ENCODE peak calls at places on chromosomes 1 and 21, in seven cellular contexts. T is stimulated activated naive B cell treated with anti-CD40 and anti-IgM and Interleukin-4, amounts not matched to agents 10 μg/mL and 1 μg/mL and 100 μg/mL, for 72 hours; O is activated CD4-positive, alpha-beta T cell treated with anti-CD3 and anti-CD28 coated beads, Interleukin-2, amount 50 U/mL, for 48 hours; W is stimulated activated CD8-positive, alpha-beta memory T cell treated with anti-CD3 and anti-CD28 coated beads, Interleukin-2, amount 100 ng/mL, for 48 hours; V is G401; N is stimulated activated CD4-positive, alpha-beta T cell treated with anti-CD3 and anti-CD28 coated beads, Interleukin-4, amount 100 ng/mL, for 1 hour; K is GM12891. E is an unnamed sample.

GRCh38 chr21:37862536-37862935 is 53.7 kb downstream of the KCNJ6 start:
- DNase-seq in K (peak; percentile 36), N (no peak), W (no peak), T (no peak), O (no peak), V (peak; percentile 82), E (no peak)

GRCh38 chr21:37165606-37166005 is 92.6 kb downstream of the TTC3 start:
- DNase-seq in O (no peak), W (no peak), K (no peak), T (no peak), V (no peak), N (no peak), E (no peak)

GRCh38 chr1:70458120-70458519 is 47.1 kb downstream of the CTH start:
- DNase-seq in W (no peak), T (no peak), K (no peak), V (peak; percentile 8), O (no peak), N (no peak), E (no peak)

GRCh38 chr1:16340673-16341072 is 11.6 kb downstream of the FBXO42 start:
- DNase-seq in T (no peak), V (no peak), W (no peak), N (no peak), O (no peak), K (no peak), E (no peak)

GRCh38 chr1:177080564-177080963 is 83.9 kb downstream of the ASTN1 start:
- DNase-seq in V (no peak), K (no peak), N (no peak), W (no peak), O (no peak), T (no peak), E (no peak)

GRCh38 chr1:30680879-30681278 is 42.5 kb downstream of the MATN1 start:
- DNase-seq in T (no peak), V (no peak), K (no peak), O (no peak), N (no peak), W (no peak), E (no peak)

GRCh38 chr21:42150458-42151085 is 68.4 kb upstream of the ABCG1 start:
- DNase-seq in V (no peak), N (no peak), K (no peak), T (no peak), W (no peak), O (no peak), E (no peak)

GRCh38 chr1:212428496-212428895 is 4.2 kb upstream of the NENF start:
- DNase-seq in K (no peak), N (no peak), T (no peak), V (no peak), O (no peak), W (no peak), E (no peak)

GRCh38 chr1:79646885-79647284 is 640.4 kb upstream of the ADGRL4 start:
- DNase-seq in N (no peak), T (no peak), W (no peak), V (no peak), K (no peak), O (no peak), E (no peak)

GRCh38 chr1:165903672-165904071 is 76.3 kb downstream of the UCK2 start:
- DNase-seq in T (no peak), V (peak; percentile 51), K (no peak), O (no peak), N (no peak), W (no peak), E (no peak)

GRCh38 chr1:225021037-225021436 is 91.6 kb downstream of the DNAH14 start:
- DNase-seq in W (no peak), T (no peak), N (no peak), V (no peak), K (no peak), O (no peak), E (no peak)

GRCh38 chr1:119516680-119517079 is 9.7 kb downstream of the HSD3B1 start:
- DNase-seq in N (no peak), O (no peak), T (no peak), W (no peak), V (no peak), K (no peak), E (no peak)

GRCh38 chr1:89125571-89126233 is at the start of gene GBP2:
- DNase-seq in W (no peak), N (no peak), V (no peak), K (peak; percentile 13), T (no peak), O (peak; percentile 15), E (no peak)

GRCh38 chr1:6512245-6512907 is 20.9 kb upstream of the PLEKHG5 start:
- DNase-seq in O (no peak), T (no peak), V (no peak), W (no peak), N (no peak), K (no peak), E (no peak)

GRCh38 chr1:177857285-177857684 is 112.6 kb downstream of the SEC16B start:
- DNase-seq in K (no peak), T (no peak), N (no peak), O (no peak), W (no peak), V (no peak), E (no peak)

GRCh38 chr1:5938068-5938740 is 54.0 kb downstream of the NPHP4 start:
- DNase-seq in T (no peak), V (no peak), K (no peak), N (no peak), W (no peak), O (no peak), E (no peak)

GRCh38 chr1:227885648-227886502 is 61.9 kb downstream of the WNT9A start:
- DNase-seq in K (no peak), V (no peak), O (peak; percentile 17), T (no peak), W (no peak), N (peak; percentile 26), E (peak; percentile 81)

GRCh38 chr21:45365608-45366241 is 39.2 kb upstream of the COL18A1 start:
- DNase-seq in O (no peak), W (no peak), N (no peak), T (no peak), K (no peak), V (no peak), E (peak; percentile 50)

GRCh38 chr1:8740034-8740449 is 77.4 kb downstream of the RERE start:
- DNase-seq in W (no peak), T (no peak), K (no peak), O (no peak), N (no peak), V (no peak), E (no peak)

GRCh38 chr1:218481116-218481775 is 136.1 kb downstream of the TGFB2 start:
- DNase-seq in K (no peak), W (no peak), V (no peak), T (no peak), O (no peak), N (no peak), E (no peak)

GRCh38 chr1:25858494-25858893 is 763 bp downstream of the AUNIP start:
- DNase-seq in N (no peak), T (no peak), W (no peak), V (no peak), O (no peak), K (no peak), E (no peak)

GRCh38 chr1:35288761-35289160 is 20.3 kb downstream of the ZMYM4 start:
- DNase-seq in O (no peak), N (no peak), V (no peak), K (no peak), T (no peak), W (no peak), E (no peak)

GRCh38 chr1:21126324-21126723 is 50.4 kb downstream of the EIF4G3 start:
- DNase-seq in V (no peak), K (no peak), T (no peak), N (no peak), O (no peak), W (no peak), E (no peak)

GRCh38 chr1:85571830-85572229 is 8.7 kb upstream of the CCN1 start:
- DNase-seq in O (no peak), T (no peak), K (no peak), W (no peak), V (no peak), N (no peak), E (no peak)

GRCh38 chr1:44355582-44356305 is 687 bp upstream of the ERI3 start:
- DNase-seq in V (no peak), W (no peak), O (peak; percentile 1), N (no peak), K (no peak), T (no peak), E (no peak)

GRCh38 chr21:28138272-28138671 is 854.4 kb downstream of the LTN1 start:
- DNase-seq in K (no peak), W (no peak), T (no peak), V (no peak), N (no peak), O (no peak), E (no peak)

GRCh38 chr1:177309884-177310283 is 139.1 kb downstream of the BRINP2 start:
- DNase-seq in N (no peak), W (no peak), V (no peak), O (no peak), T (no peak), K (no peak), E (no peak)

GRCh38 chr1:178870944-178871343 is at the start of gene ANGPTL1:
- DNase-seq in W (no peak), T (no peak), V (no peak), O (no peak), K (no peak), N (no peak), E (no peak)

GRCh38 chr1:186442651-186443114 is 18.2 kb downstream of the PDC start:
- DNase-seq in W (no peak), V (no peak), N (no peak), O (no peak), T (no peak), K (no peak), E (no peak)

GRCh38 chr1:67898033-67898726 is 64.9 kb upstream of the GNG12 start:
- DNase-seq in K (no peak), O (no peak), W (no peak), V (no peak), N (no peak), T (no peak), E (no peak)

GRCh38 chr1:171668372-171668771 is 15.9 kb upstream of the MYOC start:
- DNase-seq in O (no peak), V (no peak), N (no peak), T (no peak), W (no peak), K (no peak), E (no peak)

GRCh38 chr1:47727051-47727708 is 270.0 kb downstream of the TRABD2B start:
- DNase-seq in N (no peak), W (no peak), V (no peak), K (no peak), O (no peak), T (no peak), E (no peak)

GRCh38 chr1:216461466-216461865 is 38.2 kb upstream of the USH2A start:
- DNase-seq in K (no peak), W (no peak), V (no peak), N (no peak), T (no peak), O (no peak), E (no peak)

GRCh38 chr1:38296047-38296446 is 249.5 kb upstream of the POU3F1 start:
- DNase-seq in N (no peak), O (no peak), V (no peak), K (no peak), W (no peak), T (no peak), E (no peak)

E was measured in heart left ventricle.